ENCODE peak calls at places on chromosomes 7 and 10, in eight cellular contexts. One of them, this sample, is unnamed.

GRCh38 chr10:74598891-74599566 is 227.4 kb upstream of the KAT6B start:
- DNase-seq in sigmoid colon: no peak
- DNase-seq in A549: no peak
- DNase-seq in upper lobe of left lung: no peak
- DNase-seq in GM12878: peak; percentile 78
- DNase-seq in ovary: no peak
- DNase-seq in suprapubic skin: no peak
- DNase-seq in transverse colon: no peak
- DNase-seq in this sample: no peak

GRCh38 chr10:33271969-33272583 is 62.4 kb downstream of the NRP1 start:
- DNase-seq in sigmoid colon: no peak
- DNase-seq in A549: no peak
- DNase-seq in upper lobe of left lung: no peak
- DNase-seq in GM12878: no peak
- DNase-seq in ovary: no peak
- DNase-seq in suprapubic skin: no peak
- DNase-seq in transverse colon: no peak
- DNase-seq in this sample: no peak

GRCh38 chr10:26725837-26726727 is 28.6 kb downstream of the PDSS1 start:
- DNase-seq in sigmoid colon: peak; percentile 89
- DNase-seq in A549: peak; percentile 18
- DNase-seq in upper lobe of left lung: no peak
- DNase-seq in GM12878: no peak
- DNase-seq in ovary: peak; percentile 78
- DNase-seq in suprapubic skin: no peak
- DNase-seq in transverse colon: peak; percentile 63
- DNase-seq in this sample: peak; percentile 9

GRCh38 chr7:33744293-33744692 is 161.0 kb upstream of the BMPER start:
- DNase-seq in sigmoid colon: no peak
- DNase-seq in A549: no peak
- DNase-seq in upper lobe of left lung: no peak
- DNase-seq in GM12878: no peak
- DNase-seq in ovary: no peak
- DNase-seq in suprapubic skin: no peak
- DNase-seq in transverse colon: no peak
- DNase-seq in this sample: no peak

GRCh38 chr10:514137-514671 is 175.3 kb downstream of the DIP2C start:
- DNase-seq in sigmoid colon: peak; percentile 90
- DNase-seq in A549: no peak
- DNase-seq in upper lobe of left lung: no peak
- DNase-seq in GM12878: no peak
- DNase-seq in ovary: peak; percentile 21
- DNase-seq in suprapubic skin: no peak
- DNase-seq in transverse colon: no peak
- DNase-seq in this sample: no peak

GRCh38 chr10:4016214-4016740 is 231.3 kb upstream of the KLF6 start:
- DNase-seq in sigmoid colon: no peak
- DNase-seq in A549: no peak
- DNase-seq in upper lobe of left lung: no peak
- DNase-seq in GM12878: no peak
- DNase-seq in ovary: no peak
- DNase-seq in suprapubic skin: no peak
- DNase-seq in transverse colon: no peak
- DNase-seq in this sample: no peak

GRCh38 chr7:85065306-85065705 is 121.5 kb downstream of the SEMA3D start:
- DNase-seq in sigmoid colon: no peak
- DNase-seq in A549: no peak
- DNase-seq in upper lobe of left lung: no peak
- DNase-seq in GM12878: no peak
- DNase-seq in ovary: no peak
- DNase-seq in suprapubic skin: no peak
- DNase-seq in transverse colon: no peak
- DNase-seq in this sample: no peak

GRCh38 chr10:132206806-132207535 is 20.2 kb downstream of the DPYSL4 start:
- DNase-seq in sigmoid colon: no peak
- DNase-seq in A549: no peak
- DNase-seq in upper lobe of left lung: peak; percentile 75
- DNase-seq in GM12878: no peak
- DNase-seq in ovary: no peak
- DNase-seq in suprapubic skin: no peak
- DNase-seq in transverse colon: no peak
- DNase-seq in this sample: no peak

GRCh38 chr7:134875867-134876266 is 96.4 kb downstream of the CALD1 start:
- DNase-seq in sigmoid colon: no peak
- DNase-seq in A549: no peak
- DNase-seq in upper lobe of left lung: no peak
- DNase-seq in GM12878: no peak
- DNase-seq in ovary: no peak
- DNase-seq in suprapubic skin: no peak
- DNase-seq in transverse colon: no peak
- DNase-seq in this sample: no peak

GRCh38 chr10:48903151-48903550 is 36.5 kb downstream of the LRRC18 start:
- DNase-seq in sigmoid colon: no peak
- DNase-seq in A549: no peak
- DNase-seq in upper lobe of left lung: no peak
- DNase-seq in GM12878: no peak
- DNase-seq in ovary: no peak
- DNase-seq in suprapubic skin: no peak
- DNase-seq in transverse colon: no peak
- DNase-seq in this sample: no peak

GRCh38 chr10:117373848-117374505 is 1.3 kb downstream of the PDZD8 start:
- DNase-seq in sigmoid colon: peak; percentile 86
- DNase-seq in A549: peak; percentile 33
- DNase-seq in upper lobe of left lung: peak; percentile 84
- DNase-seq in GM12878: no peak
- DNase-seq in ovary: peak; percentile 42
- DNase-seq in suprapubic skin: peak; percentile 86
- DNase-seq in transverse colon: peak; percentile 59
- DNase-seq in this sample: peak; percentile 57

GRCh38 chr10:21675157-21675796 is 141.2 kb downstream of the MLLT10 start:
- DNase-seq in sigmoid colon: no peak
- DNase-seq in A549: peak; percentile 40
- DNase-seq in upper lobe of left lung: no peak
- DNase-seq in GM12878: no peak
- DNase-seq in ovary: no peak
- DNase-seq in suprapubic skin: no peak
- DNase-seq in transverse colon: peak; percentile 31
- DNase-seq in this sample: no peak

GRCh38 chr10:63901228-63901627 is 380.0 kb downstream of the REEP3 start:
- DNase-seq in sigmoid colon: no peak
- DNase-seq in A549: no peak
- DNase-seq in upper lobe of left lung: no peak
- DNase-seq in GM12878: no peak
- DNase-seq in ovary: no peak
- DNase-seq in suprapubic skin: no peak
- DNase-seq in transverse colon: no peak
- DNase-seq in this sample: no peak

GRCh38 chr10:2881720-2882459 is 185.5 kb upstream of the PFKP start:
- DNase-seq in sigmoid colon: no peak
- DNase-seq in A549: no peak
- DNase-seq in upper lobe of left lung: no peak
- DNase-seq in GM12878: no peak
- DNase-seq in ovary: no peak
- DNase-seq in suprapubic skin: no peak
- DNase-seq in transverse colon: no peak
- DNase-seq in this sample: no peak

DNA sequence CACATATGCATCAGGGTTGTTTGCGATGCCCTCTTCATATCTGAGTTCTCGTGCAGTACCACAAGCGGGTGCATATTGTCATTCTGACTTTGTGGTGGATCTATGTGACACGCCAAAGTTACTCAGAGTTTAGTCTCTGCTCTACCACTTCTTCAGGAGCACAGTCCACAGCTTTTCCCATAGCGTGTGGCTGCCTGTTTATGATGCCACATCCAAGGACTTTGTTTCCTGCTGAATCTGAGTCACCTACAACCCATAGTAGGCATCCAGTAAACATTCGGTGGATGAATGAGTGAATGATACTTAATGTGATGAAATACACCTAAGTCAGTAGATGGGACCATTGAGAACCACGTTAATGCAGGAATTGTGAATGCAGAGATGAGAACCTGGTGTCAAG is 15.0 kb downstream of the ADRA2A start:
- DNase-seq in sigmoid colon: no peak
- DNase-seq in A549: no peak
- DNase-seq in upper lobe of left lung: no peak
- DNase-seq in GM12878: no peak
- DNase-seq in ovary: no peak
- DNase-seq in suprapubic skin: no peak
- DNase-seq in transverse colon: no peak
- DNase-seq in this sample: no peak
- H3K4me1 ChIP-seq in sigmoid colon: no peaks in the 10 kb centered on the region
- H3K4me1 ChIP-seq in A549: no peaks in the 10 kb centered on the region
- H3K4me1 ChIP-seq in upper lobe of left lung: no peaks in the 10 kb centered on the region
- H3K4me1 ChIP-seq in GM12878: no peaks in the 10 kb centered on the region
- H3K4me1 ChIP-seq in ovary: no peaks in the 10 kb centered on the region
- H3K4me1 ChIP-seq in suprapubic skin: no peaks in the 10 kb centered on the region
- H3K4me1 ChIP-seq in transverse colon: no peaks in the 10 kb centered on the region
- H3K4me1 ChIP-seq in this sample: no peaks in the 10 kb centered on the region

GRCh38 chr7:150781016-150781415 is 19.1 kb downstream of the TMEM176B start:
- DNase-seq in sigmoid colon: no peak
- DNase-seq in A549: no peak
- DNase-seq in upper lobe of left lung: no peak
- DNase-seq in GM12878: no peak
- DNase-seq in ovary: no peak
- DNase-seq in suprapubic skin: no peak
- DNase-seq in transverse colon: no peak
- DNase-seq in this sample: no peak

GRCh38 chr7:150784120-150784736 is 15.9 kb downstream of the TMEM176B start:
- DNase-seq in sigmoid colon: no peak
- DNase-seq in A549: no peak
- DNase-seq in upper lobe of left lung: no peak
- DNase-seq in GM12878: peak; percentile 20
- DNase-seq in ovary: no peak
- DNase-seq in suprapubic skin: no peak
- DNase-seq in transverse colon: peak; percentile 85
- DNase-seq in this sample: no peak

GRCh38 chr7:150780249-150780648 is 19.9 kb downstream of the TMEM176B start:
- DNase-seq in sigmoid colon: no peak
- DNase-seq in A549: no peak
- DNase-seq in upper lobe of left lung: no peak
- DNase-seq in GM12878: no peak
- DNase-seq in ovary: no peak
- DNase-seq in suprapubic skin: no peak
- DNase-seq in transverse colon: no peak
- DNase-seq in this sample: no peak

GRCh38 chr7:150784954-150785353 is 15.2 kb downstream of the TMEM176B start:
- DNase-seq in sigmoid colon: no peak
- DNase-seq in A549: no peak
- DNase-seq in upper lobe of left lung: no peak
- DNase-seq in GM12878: no peak
- DNase-seq in ovary: no peak
- DNase-seq in suprapubic skin: no peak
- DNase-seq in transverse colon: peak; percentile 62
- DNase-seq in this sample: no peak

GRCh38 chr7:150781961-150782360 is 18.2 kb downstream of the TMEM176B start:
- DNase-seq in sigmoid colon: no peak
- DNase-seq in A549: no peak
- DNase-seq in upper lobe of left lung: no peak
- DNase-seq in GM12878: no peak
- DNase-seq in ovary: no peak
- DNase-seq in suprapubic skin: no peak
- DNase-seq in transverse colon: no peak
- DNase-seq in this sample: no peak
- TF ChIP-seq POLR2A in sigmoid colon: no peak
- TF ChIP-seq POLR2A in A549: no peak
- TF ChIP-seq POLR2A in upper lobe of left lung: no peak
- TF ChIP-seq POLR2A in GM12878: no peak
- TF ChIP-seq POLR2A in ovary: no peak
- TF ChIP-seq POLR2A in suprapubic skin: no peak
- TF ChIP-seq POLR2A in transverse colon: no peak
- TF ChIP-seq POLR2A in this sample: no peak

GRCh38 chr10:104209575-104210198 is 22.5 kb downstream of the CFAP43 start:
- DNase-seq in sigmoid colon: no peak
- DNase-seq in A549: peak; percentile 48
- DNase-seq in upper lobe of left lung: no peak
- DNase-seq in GM12878: no peak
- DNase-seq in ovary: no peak
- DNase-seq in suprapubic skin: no peak
- DNase-seq in transverse colon: no peak
- DNase-seq in this sample: peak; percentile 46
- TF ChIP-seq EP300 in sigmoid colon: no peak
- TF ChIP-seq EP300 in A549: no peak
- TF ChIP-seq EP300 in upper lobe of left lung: no peak
- TF ChIP-seq EP300 in GM12878: no peak
- TF ChIP-seq EP300 in ovary: no peak
- TF ChIP-seq EP300 in suprapubic skin: no peak
- TF ChIP-seq EP300 in transverse colon: no peak
- TF ChIP-seq EP300 in this sample: no peak

DNA sequence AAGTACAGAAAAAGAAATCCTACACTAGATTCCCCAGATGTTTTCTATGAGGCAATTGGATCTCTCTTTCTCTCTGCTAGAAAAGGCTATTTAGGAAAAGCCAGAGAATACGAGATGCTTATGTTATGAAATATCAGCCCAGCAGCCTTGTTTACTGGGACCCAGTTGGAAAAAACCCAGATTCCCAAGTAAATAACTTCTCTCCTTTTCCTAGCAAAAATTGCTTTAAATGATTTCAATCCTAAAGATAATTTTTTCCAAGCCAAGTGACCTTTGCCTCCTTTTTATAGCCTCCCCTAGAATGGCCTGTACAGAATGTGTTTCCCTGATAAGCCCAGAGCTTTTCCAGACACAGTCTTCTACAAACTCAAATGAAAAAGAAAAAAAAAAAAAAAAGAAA is 199.2 kb downstream of the PLXNA4 start:
- DNase-seq in sigmoid colon: no peak
- DNase-seq in A549: no peak
- DNase-seq in upper lobe of left lung: no peak
- DNase-seq in GM12878: no peak
- DNase-seq in ovary: no peak
- DNase-seq in suprapubic skin: no peak
- DNase-seq in transverse colon: no peak
- DNase-seq in this sample: no peak
- H3K4me1 ChIP-seq in sigmoid colon: peaks cover 17% of the 10 kb centered on the region
- H3K4me1 ChIP-seq in A549: no peaks in the 10 kb centered on the region
- H3K4me1 ChIP-seq in upper lobe of left lung: no peaks in the 10 kb centered on the region
- H3K4me1 ChIP-seq in GM12878: no peaks in the 10 kb centered on the region
- H3K4me1 ChIP-seq in ovary: peaks cover 32% of the 10 kb centered on the region
- H3K4me1 ChIP-seq in suprapubic skin: peaks cover 7% of the 10 kb centered on the region
- H3K4me1 ChIP-seq in transverse colon: peaks cover 27% of the 10 kb centered on the region
- H3K4me1 ChIP-seq in this sample: no peaks in the 10 kb centered on the region

DNA sequence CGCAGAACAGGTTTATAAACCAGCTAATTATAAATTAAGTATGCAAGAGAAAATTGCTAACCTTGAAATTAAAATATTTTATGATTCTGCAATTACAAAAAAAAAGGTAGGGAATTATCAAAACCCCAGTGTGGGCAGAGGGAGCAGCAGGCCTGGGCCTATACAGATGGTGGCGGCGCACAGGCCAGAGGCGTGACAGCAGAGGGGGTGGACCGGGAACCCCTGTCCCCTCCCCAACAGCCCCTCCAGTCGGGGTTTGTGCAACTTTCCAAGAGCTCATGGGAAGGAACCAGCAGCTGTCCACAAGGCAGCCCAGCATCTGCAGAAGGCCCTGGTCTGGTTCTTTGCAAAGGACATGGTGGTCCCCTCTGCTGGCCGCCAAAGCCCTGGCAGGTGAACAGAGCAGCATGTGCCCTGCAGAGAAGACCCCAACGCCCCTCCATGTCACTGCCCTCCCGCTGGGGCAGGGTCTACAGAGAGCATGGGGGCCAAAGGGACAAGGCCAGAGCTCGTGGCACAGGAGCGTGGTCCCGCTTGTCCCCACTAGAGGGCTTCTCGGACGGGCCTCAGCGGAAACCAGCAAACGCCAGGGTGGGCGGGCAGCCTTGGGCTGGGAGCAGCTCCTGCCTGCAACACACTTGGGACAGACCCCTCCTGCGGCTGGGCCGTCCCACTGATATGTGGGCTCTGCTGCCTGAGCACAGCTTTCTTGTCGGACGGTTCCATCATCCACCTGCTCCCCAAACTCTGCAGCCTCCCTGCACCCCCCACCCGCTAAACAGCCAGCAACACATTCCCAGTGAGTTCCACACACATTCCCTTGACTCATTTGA is 75.1 kb downstream of the EBF3 start:
- DNase-seq in sigmoid colon: no peak
- DNase-seq in A549: peak; percentile 64
- DNase-seq in upper lobe of left lung: peak; percentile 83
- DNase-seq in GM12878: no peak
- DNase-seq in ovary: no peak
- DNase-seq in suprapubic skin: peak; percentile 87
- DNase-seq in transverse colon: no peak
- DNase-seq in this sample: peak; percentile 41
- TF ChIP-seq POLR2A in sigmoid colon: no peak
- TF ChIP-seq POLR2A in A549: no peak
- TF ChIP-seq POLR2A in upper lobe of left lung: no peak
- TF ChIP-seq POLR2A in GM12878: no peak
- TF ChIP-seq POLR2A in ovary: no peak
- TF ChIP-seq POLR2A in suprapubic skin: no peak
- TF ChIP-seq POLR2A in transverse colon: no peak
- TF ChIP-seq POLR2A in this sample: no peak